ENCODE peak calls at places on chromosomes 6 and 20, in six cellular contexts. R is AG09309, C is AG10803, J is astrocyte of the cerebellum, T is IMR-90, Z is tibial artery. B is an unnamed sample.

GRCh38 chr6:20660534-20660933 is 126.3 kb downstream of the CDKAL1 start:
- DNase-seq in R (no peak), C (no peak), J (no peak), T (no peak), Z (no peak), B (no peak)

GRCh38 chr6:154872605-154873004 is 122.5 kb upstream of the TIAM2 start:
- DNase-seq in R (no peak), C (no peak), J (no peak), T (no peak), Z (no peak), B (no peak)

GRCh38 chr20:43853174-43853803 is 61.4 kb upstream of the TOX2 start:
- DNase-seq in R (no peak), C (no peak), J (no peak), T (peak; percentile 61), Z (no peak), B (no peak)

GRCh38 chr20:17533396-17533795 is 2.2 kb upstream of the BFSP1 start:
- DNase-seq in R (peak; percentile 40), C (peak; percentile 66), J (no peak), T (peak; percentile 60), Z (no peak), B (peak; percentile 70)

GRCh38 chr20:50999355-50999754 is 23.6 kb downstream of the KCNG1 start:
- DNase-seq in R (no peak), C (no peak), J (no peak), T (no peak), Z (no peak), B (no peak)

GRCh38 chr6:130559166-130559565 is 193.3 kb downstream of the TMEM200A start:
- DNase-seq in R (no peak), C (peak; percentile 59), J (peak; percentile 4), T (no peak), Z (no peak), B (no peak)

GRCh38 chr6:130421567-130421966 is 55.8 kb downstream of the TMEM200A start:
- DNase-seq in R (no peak), C (peak; percentile 75), J (peak; percentile 51), T (peak; percentile 91), Z (no peak), B (no peak)

GRCh38 chr6:38080349-38080748 is 260.8 kb downstream of the ZFAND3 start:
- DNase-seq in R (no peak), C (no peak), J (no peak), T (peak; percentile 63), Z (no peak), B (no peak)

GRCh38 chr6:21111399-21111725 is 482.2 kb upstream of the SOX4 start:
- DNase-seq in R (no peak), C (no peak), J (no peak), T (peak; percentile 1), Z (no peak), B (no peak)

GRCh38 chr6:137808191-137808590 is 58.9 kb upstream of the TNFAIP3 start:
- DNase-seq in R (no peak), C (peak; percentile 68), J (no peak), T (peak; percentile 80), Z (no peak), B (no peak)

GRCh38 chr6:15330174-15330934 is 84.5 kb downstream of the JARID2 start:
- DNase-seq in R (no peak), C (peak; percentile 47), J (no peak), T (peak; percentile 42), Z (no peak), B (no peak)

GRCh38 chr20:41017448-41018042 is 11.1 kb upstream of the TOP1 start:
- DNase-seq in R (no peak), C (no peak), J (no peak), T (no peak), Z (no peak), B (no peak)

GRCh38 chr6:24355422-24355821 is 2.4 kb downstream of the DCDC2 start:
- DNase-seq in R (no peak), C (no peak), J (no peak), T (no peak), Z (no peak), B (no peak)

GRCh38 chr6:24358219-24358821 is 461 bp upstream of the DCDC2 start:
- DNase-seq in R (no peak), C (no peak), J (no peak), T (no peak), Z (no peak), B (no peak)

GRCh38 chr6:24357336-24358218 is at the start of gene DCDC2:
- DNase-seq in R (no peak), C (no peak), J (no peak), T (no peak), Z (no peak), B (no peak)

GRCh38 chr6:24356310-24357035 is 1.4 kb downstream of the DCDC2 start:
- DNase-seq in R (no peak), C (no peak), J (no peak), T (no peak), Z (no peak), B (no peak)

GRCh38 chr6:24359640-24360454 is 2.0 kb upstream of the DCDC2 start:
- DNase-seq in R (no peak), C (peak; percentile 60), J (peak; percentile 39), T (peak; percentile 65), Z (peak; percentile 25), B (peak; percentile 95)
- H3K4me3 ChIP-seq in R (peak overlapping the region; percentile 49), C (peak overlapping the region; percentile 61), J (peak overlapping the region; percentile 55), T (peak overlapping the region; percentile 43), Z (peak overlapping the region; percentile 54), B (peak overlapping the region; percentile 27)

GRCh38 chr6:93820465-93821082 is 401.2 kb upstream of the EPHA7 start:
- DNase-seq in R (no peak), C (no peak), J (no peak), T (no peak), Z (no peak), B (no peak)

GRCh38 chr6:93822434-93823265 is 403.3 kb upstream of the EPHA7 start:
- DNase-seq in R (no peak), C (no peak), J (no peak), T (no peak), Z (no peak), B (no peak)

GRCh38 chr6:93817937-93818336 is 398.6 kb upstream of the EPHA7 start:
- DNase-seq in R (no peak), C (no peak), J (no peak), T (no peak), Z (no peak), B (no peak)

GRCh38 chr6:93821953-93822352 is 402.6 kb upstream of the EPHA7 start:
- DNase-seq in R (no peak), C (no peak), J (no peak), T (no peak), Z (no peak), B (no peak)

DNA sequence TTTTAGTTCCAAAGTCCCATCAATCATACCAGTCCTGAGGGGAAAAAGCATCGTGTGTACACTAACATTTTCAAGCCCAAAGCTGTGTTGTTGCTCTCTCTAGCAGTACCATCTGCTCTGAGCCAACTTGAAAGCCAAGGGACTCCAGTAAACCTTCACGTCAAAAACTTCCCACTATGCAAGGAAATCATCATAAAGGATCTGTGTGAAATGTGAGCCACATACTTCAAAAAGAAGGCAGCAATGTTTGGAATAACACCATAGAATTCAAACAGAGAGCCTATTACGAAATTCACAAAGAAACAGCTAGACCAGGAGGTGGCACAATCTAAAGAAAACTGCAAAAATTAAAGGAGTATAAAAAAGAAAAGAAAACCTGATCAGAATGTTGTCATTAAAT is 399.8 kb upstream of the EPHA7 start:
- DNase-seq in R (no peak), C (no peak), J (no peak), T (no peak), Z (no peak), B (no peak)
- H3K4me3 ChIP-seq in R (no peak overlapping the region), C (no peak overlapping the region), J (no peak overlapping the region), T (no peak overlapping the region), Z (no peak overlapping the region), B (no peak overlapping the region)

GRCh38 chr6:19311786-19312185 is 525.4 kb upstream of the ID4 start:
- DNase-seq in R (no peak), C (no peak), J (peak; percentile 72), T (no peak), Z (no peak), B (no peak)

GRCh38 chr6:19317587-19317986 is 519.6 kb upstream of the ID4 start:
- DNase-seq in R (no peak), C (no peak), J (no peak), T (no peak), Z (no peak), B (no peak)

GRCh38 chr6:19309661-19310060 is 527.5 kb upstream of the ID4 start:
- DNase-seq in R (no peak), C (no peak), J (no peak), T (no peak), Z (no peak), B (no peak)

DNA sequence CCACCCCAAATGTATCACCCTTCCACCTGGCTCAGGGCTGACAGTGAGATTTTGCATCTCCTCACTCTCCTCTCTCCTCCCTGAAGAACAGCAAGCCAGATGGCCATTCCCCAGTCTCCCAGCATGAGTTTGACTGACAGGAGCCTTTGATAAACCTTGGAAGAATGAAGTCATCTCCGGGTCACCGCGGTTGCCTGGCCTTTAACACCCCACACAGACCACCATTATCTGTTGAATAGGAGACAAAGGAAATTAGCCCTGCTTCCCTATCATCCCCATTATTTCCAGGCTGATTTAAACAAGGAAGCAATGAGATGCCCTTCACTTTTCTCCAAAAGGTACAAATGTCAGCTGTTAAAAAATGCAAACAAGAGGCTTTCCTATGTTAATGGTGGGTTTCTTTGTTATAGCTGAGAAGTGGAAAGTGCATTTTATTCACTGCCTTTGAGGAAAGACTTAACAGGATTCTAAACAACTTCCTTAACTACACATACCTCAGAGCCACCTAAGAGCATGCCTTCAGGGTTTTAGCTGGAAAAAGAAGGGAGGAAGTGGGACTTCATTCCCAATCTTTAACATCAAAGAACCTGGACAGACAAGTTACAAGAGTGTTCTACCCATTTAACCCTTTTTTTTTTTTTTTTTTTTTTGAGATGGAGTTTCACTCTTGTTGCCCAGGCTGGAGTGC is 524.7 kb upstream of the ID4 start:
- DNase-seq in R (no peak), C (no peak), J (no peak), T (no peak), Z (no peak), B (no peak)
- H3K4me3 ChIP-seq in R (no peak overlapping the region), C (no peak overlapping the region), J (no peak overlapping the region), T (no peak overlapping the region), Z (no peak overlapping the region), B (no peak overlapping the region)

DNA sequence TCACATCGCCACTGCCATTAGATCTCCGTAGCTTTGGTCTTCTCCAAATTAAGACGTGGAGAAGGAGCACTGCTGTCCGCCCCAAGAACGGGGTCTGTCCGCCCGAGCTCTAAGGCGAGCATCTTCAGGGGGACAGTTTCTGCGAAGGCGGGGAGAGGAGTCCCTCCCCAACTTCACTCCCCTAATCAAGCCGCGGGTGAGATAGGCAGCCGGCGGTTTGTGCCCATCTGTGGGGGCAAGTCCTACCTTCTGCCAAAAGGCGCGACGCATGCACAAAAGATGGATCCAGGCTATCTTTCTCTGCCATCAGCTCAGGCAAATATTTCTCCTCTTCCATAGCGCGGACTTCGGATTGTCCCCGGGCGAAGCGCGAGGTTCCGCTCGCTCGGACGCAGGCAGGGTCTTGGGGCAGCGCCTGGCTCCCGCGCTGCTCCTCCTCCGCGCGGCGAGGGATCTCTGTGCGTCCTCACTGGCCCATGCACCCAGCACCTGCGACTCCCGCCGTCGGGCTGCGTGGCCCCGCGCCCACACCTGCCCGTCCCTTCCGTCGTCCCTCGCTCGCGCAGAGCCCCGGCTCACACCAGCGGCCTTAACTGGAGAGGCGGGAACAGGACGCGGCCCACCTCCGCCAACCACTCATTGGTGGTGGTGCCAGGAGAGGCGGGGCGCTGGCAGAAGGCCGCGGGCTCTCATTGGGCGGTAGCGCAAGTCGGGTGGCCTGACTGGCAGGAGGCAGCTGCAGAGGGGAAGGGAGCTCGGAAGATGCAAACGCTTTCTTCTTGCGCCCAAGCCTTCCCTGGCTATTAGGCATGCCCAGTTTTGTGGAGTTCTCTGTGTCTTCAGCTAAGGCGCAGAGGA is at the start of gene KHDRBS2:
- DNase-seq in R (no peak), C (no peak), J (no peak), T (no peak), Z (peak; percentile 70), B (no peak)
- H3K4me3 ChIP-seq in R (no peak within 1 kb of the TSS), C (no peak within 1 kb of the TSS), J (peak within 1 kb of the TSS; percentile 24), T (no peak within 1 kb of the TSS), Z (peak within 1 kb of the TSS; percentile 46), B (no peak within 1 kb of the TSS)

B was measured in HAP-1.